ENCODE peak calls at places on chromosomes 7 and 10, in five cellular contexts. P is activated gamma-delta T cell treated with anti-CD3 and anti-CD28 coated beads, Interleukin-2, amount 50 U/mL, for 16 hours; B is hippocampal formation; Z is left ventricle myocardium inferior; T is foreskin fibroblast. W is an unnamed sample.

GRCh38 chr7:100825760-100826545 is 1.4 kb downstream of the EPHB4 start:
- DNase-seq in P (no peak), B (no peak), Z (no peak), T (peak; percentile 84), W (peak; percentile 7)

GRCh38 chr10:131731780-131732630 is 168.8 kb upstream of the PPP2R2D start:
- DNase-seq in P (no peak), B (no peak), Z (no peak), T (no peak), W (no peak)

GRCh38 chr7:96778263-96778662 is 68.6 kb upstream of the SEM1 start:
- DNase-seq in P (no peak), B (no peak), Z (no peak), T (no peak), W (no peak)

GRCh38 chr10:74213571-74214162 is 62.6 kb downstream of the ADK start:
- DNase-seq in P (no peak), B (no peak), Z (no peak), T (peak; percentile 79), W (no peak)

GRCh38 chr10:11401314-11402222 is 209.9 kb downstream of the USP6NL start:
- DNase-seq in P (no peak), B (no peak), Z (no peak), T (no peak), W (no peak)

GRCh38 chr7:99644436-99644835 is 27.7 kb downstream of the ZSCAN25 start:
- DNase-seq in P (no peak), B (no peak), Z (no peak), T (peak; percentile 23), W (no peak)

GRCh38 chr7:2684501-2684900 is 3.5 kb upstream of the AMZ1 start:
- DNase-seq in P (no peak), B (no peak), Z (no peak), T (no peak), W (no peak)

GRCh38 chr10:112361951-112362770 is 11.8 kb upstream of the ACSL5 start:
- DNase-seq in P (no peak), B (peak; percentile 3), Z (peak; percentile 53), T (peak; percentile 43), W (no peak)

GRCh38 chr7:155270876-155271275 is 26.8 kb upstream of the INSIG1 start:
- DNase-seq in P (no peak), B (no peak), Z (no peak), T (no peak), W (no peak)

GRCh38 chr10:98675902-98676301 is 229.2 kb upstream of the HPS1 start:
- DNase-seq in P (no peak), B (no peak), Z (no peak), T (no peak), W (no peak)

GRCh38 chr7:2606539-2606936 is 25.2 kb upstream of the TTYH3 start:
- DNase-seq in P (no peak), B (no peak), Z (peak; percentile 51), T (no peak), W (no peak)

GRCh38 chr7:93921607-93922446 is at the start of gene GNG11:
- DNase-seq in P (no peak), B (peak; percentile 39), Z (peak; percentile 90), T (peak; percentile 89), W (peak; percentile 91)

GRCh38 chr7:148121426-148121825 is 469.1 kb upstream of the C7orf33 start:
- DNase-seq in P (no peak), B (no peak), Z (no peak), T (no peak), W (no peak)

GRCh38 chr7:21076054-21076453 is 289.4 kb upstream of the SP8 start:
- DNase-seq in P (no peak), B (no peak), Z (no peak), T (no peak), W (no peak)

GRCh38 chr10:6299743-6300105 is 97.0 kb downstream of the PFKFB3 start:
- DNase-seq in P (no peak), B (no peak), Z (no peak), T (no peak), W (no peak)

GRCh38 chr10:120477723-120478270 is 20.8 kb downstream of the PLPP4 start:
- DNase-seq in P (no peak), B (no peak), Z (no peak), T (no peak), W (no peak)

GRCh38 chr10:12876266-12876665 is 125.2 kb downstream of the CCDC3 start:
- DNase-seq in P (no peak), B (no peak), Z (no peak), T (no peak), W (no peak)

GRCh38 chr10:90286941-90287340 is 570.9 kb downstream of the HTR7 start:
- DNase-seq in P (no peak), B (no peak), Z (no peak), T (no peak), W (no peak)

GRCh38 chr7:138036135-138036534 is 34.2 kb upstream of the CREB3L2 start:
- DNase-seq in P (no peak), B (no peak), Z (no peak), T (no peak), W (no peak)

GRCh38 chr7:104328970-104329825 is 795 bp downstream of the LHFPL3 start:
- DNase-seq in P (no peak), B (no peak), Z (no peak), T (peak; percentile 1), W (no peak)

GRCh38 chr10:3975016-3975415 is 190.0 kb upstream of the KLF6 start:
- DNase-seq in P (no peak), B (no peak), Z (peak; percentile 41), T (no peak), W (no peak)

GRCh38 chr7:50308301-50309129 is 4.0 kb downstream of the IKZF1 start:
- DNase-seq in P (no peak), B (no peak), Z (no peak), T (no peak), W (no peak)

GRCh38 chr7:96067321-96067720 is 254.6 kb downstream of the SLC25A13 start:
- DNase-seq in P (no peak), B (no peak), Z (no peak), T (no peak), W (no peak)

GRCh38 chr7:99996755-99997544 is 18.4 kb upstream of the ZKSCAN1 start:
- DNase-seq in P (no peak), B (no peak), Z (no peak), T (no peak), W (no peak)

GRCh38 chr10:124705817-124706461 is 38.2 kb downstream of the FAM53B start:
- DNase-seq in P (no peak), B (peak; percentile 32), Z (no peak), T (no peak), W (peak; percentile 14)

GRCh38 chr7:32536585-32536984 is 41.3 kb downstream of the AVL9 start:
- DNase-seq in P (no peak), B (no peak), Z (no peak), T (peak; percentile 75), W (no peak)

GRCh38 chr10:12531305-12531738 is 182.0 kb downstream of the CAMK1D start:
- DNase-seq in P (no peak), B (no peak), Z (peak; percentile 65), T (peak; percentile 25), W (no peak)

GRCh38 chr7:131604841-131605279 is 48.4 kb upstream of the PODXL start:
- DNase-seq in P (no peak), B (no peak), Z (no peak), T (peak; percentile 78), W (no peak)

GRCh38 chr10:123573236-123574147 is 92.7 kb upstream of the GPR26 start:
- DNase-seq in P (no peak), B (no peak), Z (peak; percentile 21), T (peak; percentile 4), W (no peak)

GRCh38 chr10:35640951-35641429 is 1.1 kb downstream of the FZD8 start:
- DNase-seq in P (no peak), B (peak; percentile 35), Z (peak; percentile 63), T (peak; percentile 84), W (peak; percentile 82)

GRCh38 chr7:55104123-55104522 is 85.3 kb downstream of the EGFR start:
- DNase-seq in P (no peak), B (no peak), Z (no peak), T (no peak), W (no peak)

GRCh38 chr10:68202965-68203358 is 29.0 kb downstream of the ATOH7 start:
- DNase-seq in P (no peak), B (no peak), Z (no peak), T (peak; percentile 63), W (no peak)

GRCh38 chr7:88835147-88835728 is 39.7 kb upstream of the TEX47 start:
- DNase-seq in P (no peak), B (no peak), Z (no peak), T (peak; percentile 23), W (no peak)

GRCh38 chr10:95388539-95388938 is 97.7 kb upstream of the PDLIM1 start:
- DNase-seq in P (no peak), B (no peak), Z (no peak), T (no peak), W (no peak)

GRCh38 chr7:139993169-139993568 is 69.6 kb downstream of the PARP12 start:
- DNase-seq in P (no peak), B (no peak), Z (no peak), T (no peak), W (no peak)

GRCh38 chr7:114048386-114049235 is 129.8 kb upstream of the PPP1R3A start:
- DNase-seq in P (no peak), B (no peak), Z (no peak), T (peak; percentile 49), W (no peak)

GRCh38 chr10:112383325-112383724 is 9.4 kb downstream of the ACSL5 start:
- DNase-seq in P (no peak), B (no peak), Z (no peak), T (peak; percentile 65), W (no peak)

GRCh38 chr7:158015403-158016116 is 572.1 kb downstream of the PTPRN2 start:
- DNase-seq in P (no peak), B (no peak), Z (no peak), T (no peak), W (no peak)

GRCh38 chr10:118259288-118259906 is 82.7 kb downstream of the FAM204A start:
- DNase-seq in P (no peak), B (no peak), Z (no peak), T (peak; percentile 32), W (no peak)

W was measured in Right ventricle myocardium inferior.